ENCODE peak calls at places on chromosomes 5 and 9, in eight cellular contexts. Y is left cardiac atrium; A is stimulated activated CD8-positive, alpha-beta memory T cell treated with anti-CD3 and anti-CD28 coated beads, Interleukin-12 subunit alpha, Interleukin-12 subunit beta, amount 100 ng/mL, for 1 hour; Z is activated naive CD4-positive, alpha-beta T cell treated with anti-CD3 and anti-CD28 coated beads, Interleukin-2, amount 10 ng/mL, durations not matched to agents 7 days and 5 days; X is fibroblast of lung; P is amniotic stem cell; N is stimulated activated CD4-positive, alpha-beta T cell treated with anti-CD3 and anti-CD28 coated beads, Interleukin-1b, Interleukin-23, amount 100 ng/mL, for 48 hours; L is AG10803. T is an unnamed sample.

GRCh38 chr5:399296-400281 is 43.4 kb upstream of the EXOC3 start:
- DNase-seq in Y (peak; percentile 90), A (no peak), Z (peak; percentile 83), X (peak; percentile 94), P (peak; percentile 95), N (peak; percentile 65), L (peak; percentile 99), T (no peak)

GRCh38 chr9:90432951-90433350 is 209.7 kb downstream of the DIRAS2 start:
- DNase-seq in Y (no peak), A (no peak), Z (no peak), X (no peak), P (no peak), N (no peak), L (no peak), T (no peak)

GRCh38 chr9:7844283-7844682 is 44.7 kb upstream of the DMAC1 start:
- DNase-seq in Y (no peak), A (no peak), Z (no peak), X (peak; percentile 45), P (no peak), N (no peak), L (no peak), T (no peak)

GRCh38 chr5:61298580-61298979 is 33.5 kb upstream of the ZSWIM6 start:
- DNase-seq in Y (no peak), A (no peak), Z (no peak), X (peak; percentile 53), P (no peak), N (no peak), L (peak; percentile 18), T (no peak)

GRCh38 chr5:51373880-51374523 is 9.2 kb upstream of the ISL1 start:
- DNase-seq in Y (no peak), A (no peak), Z (no peak), X (no peak), P (no peak), N (no peak), L (no peak), T (no peak)

GRCh38 chr5:15690611-15691010 is 190.6 kb downstream of the FBXL7 start:
- DNase-seq in Y (no peak), A (no peak), Z (no peak), X (peak; percentile 17), P (no peak), N (no peak), L (peak; percentile 80), T (no peak)

GRCh38 chr5:2910401-2911175 is 159.1 kb upstream of the IRX2 start:
- DNase-seq in Y (no peak), A (no peak), Z (no peak), X (no peak), P (no peak), N (no peak), L (no peak), T (no peak)

GRCh38 chr5:140131967-140132409 is 6.3 kb downstream of the IGIP start:
- DNase-seq in Y (peak; percentile 53), A (no peak), Z (no peak), X (peak; percentile 79), P (peak; percentile 70), N (peak; percentile 27), L (peak; percentile 95), T (peak; percentile 81)

GRCh38 chr5:67188274-67188857 is 8.2 kb downstream of the CD180 start:
- DNase-seq in Y (no peak), A (no peak), Z (no peak), X (no peak), P (no peak), N (no peak), L (no peak), T (no peak)

GRCh38 chr9:73081979-73082657 is 69.5 kb upstream of the ANXA1 start:
- DNase-seq in Y (no peak), A (no peak), Z (no peak), X (peak; percentile 80), P (peak; percentile 53), N (no peak), L (peak; percentile 58), T (peak; percentile 52)

GRCh38 chr9:23638011-23638410 is 188.0 kb downstream of the ELAVL2 start:
- DNase-seq in Y (no peak), A (no peak), Z (no peak), X (no peak), P (no peak), N (no peak), L (no peak), T (no peak)

GRCh38 chr5:55597014-55597981 is 62.5 kb upstream of the PLPP1 start:
- DNase-seq in Y (peak; percentile 55), A (no peak), Z (no peak), X (peak; percentile 78), P (peak; percentile 75), N (no peak), L (peak; percentile 85), T (no peak)

GRCh38 chr9:133938670-133939258 is 53.4 kb downstream of the VAV2 start:
- DNase-seq in Y (no peak), A (no peak), Z (no peak), X (no peak), P (no peak), N (no peak), L (no peak), T (no peak)

GRCh38 chr9:36140086-36141084 is 3.9 kb downstream of the GLIPR2 start:
- DNase-seq in Y (no peak), A (no peak), Z (peak; percentile 68), X (no peak), P (no peak), N (peak; percentile 35), L (no peak), T (no peak)

GRCh38 chr9:135910757-135911156 is 3.4 kb upstream of the CAMSAP1 start:
- DNase-seq in Y (no peak), A (no peak), Z (peak; percentile 14), X (no peak), P (no peak), N (no peak), L (no peak), T (no peak)

GRCh38 chr5:68891718-68892117 is 202.1 kb upstream of the SLC30A5 start:
- DNase-seq in Y (no peak), A (no peak), Z (peak; percentile 65), X (no peak), P (no peak), N (peak; percentile 17), L (no peak), T (no peak)

GRCh38 chr9:14303110-14303509 is 10.8 kb downstream of the NFIB start:
- DNase-seq in Y (no peak), A (no peak), Z (no peak), X (no peak), P (no peak), N (no peak), L (no peak), T (no peak)

GRCh38 chr5:178416919-178417318 is 173.3 kb downstream of the COL23A1 start:
- DNase-seq in Y (no peak), A (no peak), Z (no peak), X (no peak), P (no peak), N (no peak), L (peak; percentile 50), T (no peak)

GRCh38 chr5:158154226-158155005 is 295.5 kb upstream of the CLINT1 start:
- DNase-seq in Y (peak; percentile 37), A (no peak), Z (no peak), X (peak; percentile 93), P (peak; percentile 20), N (no peak), L (peak; percentile 91), T (no peak)

GRCh38 chr5:103808464-103809106 is 246.0 kb upstream of the NUDT12 start:
- DNase-seq in Y (no peak), A (no peak), Z (no peak), X (peak; percentile 73), P (peak; percentile 50), N (no peak), L (peak; percentile 40), T (peak; percentile 65)

GRCh38 chr5:178791976-178792375 is 61.5 kb upstream of the ZNF354A start:
- DNase-seq in Y (no peak), A (no peak), Z (no peak), X (no peak), P (no peak), N (no peak), L (no peak), T (no peak)

GRCh38 chr5:135335031-135335828 is 63.8 kb downstream of the MACROH2A1 start:
- DNase-seq in Y (no peak), A (no peak), Z (no peak), X (peak; percentile 25), P (no peak), N (no peak), L (no peak), T (no peak)

GRCh38 chr9:16058131-16058549 is 505.3 kb downstream of the CCDC171 start:
- DNase-seq in Y (no peak), A (no peak), Z (no peak), X (peak; percentile 60), P (no peak), N (peak; percentile 4), L (peak; percentile 42), T (peak; percentile 38)

GRCh38 chr5:177472460-177473441 is 683 bp downstream of the DBN1 start:
- DNase-seq in Y (no peak), A (no peak), Z (peak; percentile 69), X (no peak), P (no peak), N (peak; percentile 56), L (no peak), T (no peak)

GRCh38 chr9:81588148-81588874 is 101.0 kb downstream of the TLE1 start:
- DNase-seq in Y (peak; percentile 49), A (no peak), Z (no peak), X (peak; percentile 81), P (no peak), N (no peak), L (peak; percentile 79), T (no peak)

GRCh38 chr5:463301-463700 is 20.3 kb downstream of the EXOC3 start:
- DNase-seq in Y (peak; percentile 1), A (no peak), Z (no peak), X (no peak), P (no peak), N (no peak), L (no peak), T (no peak)